ENCODE peak calls at places on chromosomes 2 and 18, in four cellular contexts. One of them, this sample, is unnamed. For H3K4me1, the result is how much of the 10 kb centered on the place peaks cover.

GRCh38 chr18:30328839-30329238 is 713.7 kb downstream of the DSC3 start:
- DNase-seq in CD8-positive, alpha-beta memory T cell: no peak
- DNase-seq in thoracic aorta: no peak
- DNase-seq in GM23248: no peak
- DNase-seq in this sample: no peak

GRCh38 chr18:50982802-50983179 is 15.0 kb downstream of the ELAC1 start:
- DNase-seq in CD8-positive, alpha-beta memory T cell: no peak
- DNase-seq in thoracic aorta: no peak
- DNase-seq in GM23248: peak
- DNase-seq in this sample: no peak

GRCh38 chr2:129710670-129711495 is 268.6 kb upstream of the RAB6C start:
- DNase-seq in CD8-positive, alpha-beta memory T cell: no peak
- DNase-seq in thoracic aorta: no peak
- DNase-seq in GM23248: no peak
- DNase-seq in this sample: no peak

GRCh38 chr2:111157071-111157661 is 36.5 kb downstream of the BCL2L11 start:
- DNase-seq in CD8-positive, alpha-beta memory T cell: no peak
- DNase-seq in thoracic aorta: no peak
- DNase-seq in GM23248: no peak
- DNase-seq in this sample: no peak

GRCh38 chr2:221552282-221552681 is 19.8 kb downstream of the EPHA4 start:
- DNase-seq in CD8-positive, alpha-beta memory T cell: no peak
- DNase-seq in thoracic aorta: no peak
- DNase-seq in GM23248: no peak
- DNase-seq in this sample: no peak

GRCh38 chr2:28595323-28595722 is 99.5 kb downstream of the PLB1 start:
- DNase-seq in CD8-positive, alpha-beta memory T cell: no peak
- DNase-seq in thoracic aorta: no peak
- DNase-seq in GM23248: no peak
- DNase-seq in this sample: no peak

GRCh38 chr2:108169982-108170625 is 69.7 kb upstream of the SULT1C3 start:
- DNase-seq in CD8-positive, alpha-beta memory T cell: no peak
- DNase-seq in thoracic aorta: no peak
- DNase-seq in GM23248: peak
- DNase-seq in this sample: no peak

GRCh38 chr18:22912835-22913234 is 20.3 kb upstream of the RBBP8 start:
- DNase-seq in CD8-positive, alpha-beta memory T cell: no peak
- DNase-seq in thoracic aorta: no peak
- DNase-seq in GM23248: peak
- DNase-seq in this sample: no peak

GRCh38 chr2:191626497-191627151 is 51.3 kb upstream of the NABP1 start:
- DNase-seq in CD8-positive, alpha-beta memory T cell: no peak
- DNase-seq in thoracic aorta: no peak
- DNase-seq in GM23248: peak
- DNase-seq in this sample: no peak

GRCh38 chr2:189285962-189286648 is 106.5 kb upstream of the COL5A2 start:
- DNase-seq in CD8-positive, alpha-beta memory T cell: no peak
- DNase-seq in thoracic aorta: no peak
- DNase-seq in GM23248: peak
- DNase-seq in this sample: peak

GRCh38 chr18:7021994-7022840 is 95.4 kb downstream of the LAMA1 start:
- DNase-seq in CD8-positive, alpha-beta memory T cell: no peak
- DNase-seq in thoracic aorta: no peak
- DNase-seq in GM23248: peak
- DNase-seq in this sample: no peak

GRCh38 chr2:165067958-165068612 is 112.8 kb upstream of the SLC38A11 start:
- DNase-seq in CD8-positive, alpha-beta memory T cell: no peak
- DNase-seq in thoracic aorta: no peak
- DNase-seq in GM23248: peak
- DNase-seq in this sample: no peak

GRCh38 chr18:44626807-44627206 is 53.9 kb upstream of the SETBP1 start:
- DNase-seq in CD8-positive, alpha-beta memory T cell: no peak
- DNase-seq in thoracic aorta: no peak
- DNase-seq in GM23248: peak
- DNase-seq in this sample: no peak

GRCh38 chr2:72985891-72986683 is 68.8 kb downstream of the EMX1 start:
- DNase-seq in CD8-positive, alpha-beta memory T cell: no peak
- DNase-seq in thoracic aorta: no peak
- DNase-seq in GM23248: no peak
- DNase-seq in this sample: no peak

GRCh38 chr2:10022464-10022863 is 20.9 kb upstream of the KLF11 start:
- DNase-seq in CD8-positive, alpha-beta memory T cell: peak
- DNase-seq in thoracic aorta: no peak
- DNase-seq in GM23248: no peak
- DNase-seq in this sample: no peak
- H3K4me3 ChIP-seq in CD8-positive, alpha-beta memory T cell: no peak
- H3K4me3 ChIP-seq in thoracic aorta: no peak
- H3K4me3 ChIP-seq in GM23248: no peak
- H3K4me3 ChIP-seq in this sample: no peak

GRCh38 chr2:227565080-227565479 is 33.6 kb upstream of the SCYGR2 start:
- DNase-seq in CD8-positive, alpha-beta memory T cell: no peak
- DNase-seq in thoracic aorta: no peak
- DNase-seq in GM23248: no peak
- DNase-seq in this sample: no peak

GRCh38 chr2:227568852-227569169 is 29.9 kb upstream of the SCYGR2 start:
- DNase-seq in CD8-positive, alpha-beta memory T cell: no peak
- DNase-seq in thoracic aorta: no peak
- DNase-seq in GM23248: no peak
- DNase-seq in this sample: no peak

GRCh38 chr2:227570615-227571014 is 28.1 kb upstream of the SCYGR2 start:
- DNase-seq in CD8-positive, alpha-beta memory T cell: no peak
- DNase-seq in thoracic aorta: no peak
- DNase-seq in GM23248: no peak
- DNase-seq in this sample: no peak

DNA sequence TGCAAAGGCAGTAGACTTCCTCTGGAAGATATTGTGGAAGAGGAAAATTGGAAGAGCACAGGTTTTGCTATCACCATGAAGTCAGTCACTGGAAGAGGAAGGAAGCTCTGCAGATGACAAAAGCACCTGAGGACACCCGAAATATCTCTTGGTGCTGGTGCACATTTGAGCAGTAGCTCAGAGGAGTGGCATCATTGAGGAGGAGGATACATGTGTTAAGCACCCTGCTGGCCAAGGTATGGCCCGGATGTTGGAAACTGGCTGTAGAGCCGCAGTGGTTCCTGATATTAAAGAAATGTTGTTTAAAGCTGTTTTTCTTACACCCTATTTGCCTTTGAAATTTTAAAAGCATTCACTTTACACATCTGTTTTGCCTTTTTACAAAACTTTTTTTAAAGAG is 32.7 kb upstream of the SCYGR2 start:
- DNase-seq in CD8-positive, alpha-beta memory T cell: no peak
- DNase-seq in thoracic aorta: no peak
- DNase-seq in GM23248: no peak
- DNase-seq in this sample: no peak
- H3K4me1 ChIP-seq in CD8-positive, alpha-beta memory T cell: under half
- H3K4me1 ChIP-seq in thoracic aorta: under half
- H3K4me1 ChIP-seq in GM23248: under half
- H3K4me1 ChIP-seq in this sample: under half

GRCh38 chr2:71281950-71282349 is 49.6 kb upstream of the ZNF638 start:
- DNase-seq in CD8-positive, alpha-beta memory T cell: no peak
- DNase-seq in thoracic aorta: no peak
- DNase-seq in GM23248: peak
- DNase-seq in this sample: no peak

GRCh38 chr2:71275939-71276310 is 49.0 kb upstream of the PAIP2B start:
- DNase-seq in CD8-positive, alpha-beta memory T cell: no peak
- DNase-seq in thoracic aorta: no peak
- DNase-seq in GM23248: no peak
- DNase-seq in this sample: no peak

GRCh38 chr2:71276311-71277158 is 49.6 kb upstream of the PAIP2B start:
- DNase-seq in CD8-positive, alpha-beta memory T cell: peak
- DNase-seq in thoracic aorta: peak
- DNase-seq in GM23248: peak
- DNase-seq in this sample: peak

GRCh38 chr2:71277159-71277498 is 50.2 kb upstream of the PAIP2B start:
- DNase-seq in CD8-positive, alpha-beta memory T cell: no peak
- DNase-seq in thoracic aorta: no peak
- DNase-seq in GM23248: no peak
- DNase-seq in this sample: no peak

GRCh38 chr2:71277536-71278103 is 50.7 kb upstream of the PAIP2B start:
- DNase-seq in CD8-positive, alpha-beta memory T cell: no peak
- DNase-seq in thoracic aorta: no peak
- DNase-seq in GM23248: peak
- DNase-seq in this sample: peak
- H3K4me3 ChIP-seq in CD8-positive, alpha-beta memory T cell: no peak
- H3K4me3 ChIP-seq in thoracic aorta: peak
- H3K4me3 ChIP-seq in GM23248: peak
- H3K4me3 ChIP-seq in this sample: peak

DNA sequence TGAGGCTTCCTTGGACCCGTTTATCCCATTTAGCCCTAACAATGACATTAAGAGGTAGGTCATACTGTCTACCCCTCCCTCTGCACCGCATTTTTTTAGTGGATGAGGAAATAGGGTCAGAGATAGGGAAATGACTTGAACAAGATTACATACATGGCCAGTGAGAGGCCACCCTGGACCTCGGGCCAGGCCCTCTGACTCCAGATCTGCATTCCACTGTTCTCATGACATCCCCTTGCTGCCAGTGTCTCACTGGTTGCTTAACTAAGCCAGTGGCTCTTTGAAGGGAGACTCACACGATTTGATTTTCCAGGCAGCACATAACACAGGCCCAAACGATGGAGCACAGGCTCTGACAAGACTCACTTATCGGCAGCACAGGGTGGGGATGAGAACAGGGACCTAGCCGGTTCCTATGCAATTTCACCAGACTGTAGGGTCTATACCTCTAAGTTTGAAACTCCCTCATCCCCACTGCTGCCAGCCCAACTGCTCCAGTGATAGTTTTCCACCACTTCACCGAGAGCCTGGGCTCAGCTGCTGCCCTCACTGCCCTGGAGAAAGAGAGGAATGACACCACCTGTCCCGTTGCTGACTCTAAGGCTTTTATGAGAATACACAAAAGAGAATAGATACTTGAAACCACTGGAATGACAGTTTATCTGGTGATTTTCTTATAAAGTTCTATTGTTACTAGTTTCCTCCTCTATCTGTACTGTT is 82.5 kb downstream of the TMEM247 start:
- DNase-seq in CD8-positive, alpha-beta memory T cell: no peak
- DNase-seq in thoracic aorta: no peak
- DNase-seq in GM23248: peak
- DNase-seq in this sample: peak
- H3K4me1 ChIP-seq in CD8-positive, alpha-beta memory T cell: under half
- H3K4me1 ChIP-seq in thoracic aorta: under half
- H3K4me1 ChIP-seq in GM23248: under half
- H3K4me1 ChIP-seq in this sample: under half

DNA sequence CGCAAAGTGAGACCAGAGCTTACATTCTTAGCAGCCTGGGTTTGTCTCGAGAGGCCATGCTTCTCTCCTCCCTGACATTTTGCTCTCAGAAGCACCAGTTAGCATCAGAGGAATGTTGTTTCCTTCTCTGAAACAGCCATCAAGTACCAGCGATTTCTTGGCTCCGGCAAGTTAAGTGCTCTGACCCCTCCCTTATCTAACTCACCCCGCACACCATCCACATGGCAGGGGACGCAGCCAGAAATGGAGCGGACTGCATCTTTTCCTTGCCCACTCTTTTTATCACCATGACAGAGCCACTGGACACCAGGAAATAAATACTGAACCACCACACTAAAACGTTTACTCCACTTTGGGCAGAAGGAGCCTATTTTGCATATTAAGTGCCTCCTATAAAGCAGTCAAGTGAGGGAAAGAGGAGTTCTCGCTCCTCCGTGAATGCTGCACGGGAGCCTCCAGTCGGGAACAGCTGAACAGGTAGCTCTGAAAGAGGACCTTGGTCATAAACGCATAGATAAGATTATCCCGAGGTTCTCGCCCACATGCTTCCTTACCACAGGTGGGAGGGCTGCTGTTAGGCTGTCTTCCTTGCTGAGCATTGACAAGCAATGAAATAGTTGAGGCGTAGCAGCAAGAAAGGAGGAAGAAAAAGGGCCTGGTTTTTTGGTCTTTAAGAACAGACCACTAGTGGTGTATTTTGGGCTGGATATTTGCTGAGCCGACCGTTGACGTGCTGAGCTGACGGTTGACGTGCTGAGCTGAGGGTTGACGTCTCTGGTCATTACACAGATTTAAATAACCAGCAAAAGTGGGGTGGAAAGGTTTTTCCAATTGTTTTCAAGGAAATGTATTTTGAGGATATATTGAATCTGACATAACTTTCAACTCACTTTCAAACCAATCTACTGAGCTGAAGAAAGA is 71.4 kb upstream of the ITGB6 start:
- DNase-seq in CD8-positive, alpha-beta memory T cell: no peak
- DNase-seq in thoracic aorta: no peak
- DNase-seq in GM23248: no peak
- DNase-seq in this sample: no peak
- H3K4me3 ChIP-seq in CD8-positive, alpha-beta memory T cell: no peak
- H3K4me3 ChIP-seq in thoracic aorta: peak
- H3K4me3 ChIP-seq in GM23248: peak
- H3K4me3 ChIP-seq in this sample: peak

This sample was measured in ascending aorta.